ENCODE peak calls at places on chromosomes 4 and X, in five cellular contexts. One of them, this sample, is unnamed.
A peak's percentile ranks its signal among the peaks of the same experiment; 100 is the strongest.

GRCh38 chr4:176229645-176230044 is 34.3 kb upstream of the SPATA4 start:
- DNase-seq in neural crest cell: no peak
- DNase-seq in T1000: no peak
- DNase-seq in T-helper 17 cell: no peak
- DNase-seq in esophagus muscularis mucosa: peak; percentile 50
- DNase-seq in this sample: no peak

GRCh38 chrX:120736989-120737388 is 107.1 kb upstream of the C1GALT1C1 start:
- DNase-seq in esophagus muscularis mucosa: no peak
- DNase-seq in neural crest cell: no peak
- DNase-seq in T-helper 17 cell: no peak
- DNase-seq in T1000: no peak
- DNase-seq in this sample: no peak

GRCh38 chrX:21725498-21725897 is 32.4 kb downstream of the SMPX start:
- DNase-seq in esophagus muscularis mucosa: no peak
- DNase-seq in T-helper 17 cell: no peak
- DNase-seq in neural crest cell: no peak
- DNase-seq in T1000: no peak
- DNase-seq in this sample: no peak

GRCh38 chr4:101292901-101293300 is 54.4 kb downstream of the PPP3CA start:
- DNase-seq in T1000: no peak
- DNase-seq in T-helper 17 cell: no peak
- DNase-seq in esophagus muscularis mucosa: no peak
- DNase-seq in neural crest cell: no peak
- DNase-seq in this sample: no peak

GRCh38 chr4:118077767-118078105 is 43.5 kb downstream of the NDST3 start:
- DNase-seq in esophagus muscularis mucosa: no peak
- DNase-seq in T1000: no peak
- DNase-seq in neural crest cell: no peak
- DNase-seq in T-helper 17 cell: no peak
- DNase-seq in this sample: no peak

GRCh38 chr4:133921280-133922195 is 280.1 kb downstream of the PABPC4L start:
- DNase-seq in T-helper 17 cell: no peak
- DNase-seq in neural crest cell: no peak
- DNase-seq in esophagus muscularis mucosa: no peak
- DNase-seq in T1000: no peak
- DNase-seq in this sample: no peak

GRCh38 chrX:499870-500364 is 113.2 kb upstream of the PPP2R3B start:
- DNase-seq in T1000: no peak
- DNase-seq in T-helper 17 cell: no peak
- DNase-seq in esophagus muscularis mucosa: no peak
- DNase-seq in neural crest cell: no peak
- DNase-seq in this sample: no peak

GRCh38 chr4:24322517-24322916 is 261.8 kb downstream of the DHX15 start:
- DNase-seq in T1000: no peak
- DNase-seq in neural crest cell: no peak
- DNase-seq in esophagus muscularis mucosa: peak; percentile 87
- DNase-seq in T-helper 17 cell: no peak
- DNase-seq in this sample: no peak

GRCh38 chr4:86972997-86973396 is 38.2 kb downstream of the AFF1 start:
- DNase-seq in neural crest cell: no peak
- DNase-seq in T1000: no peak
- DNase-seq in T-helper 17 cell: no peak
- DNase-seq in esophagus muscularis mucosa: no peak
- DNase-seq in this sample: peak; percentile 69

GRCh38 chrX:38816158-38816557 is 14.9 kb downstream of the MID1IP1 start:
- DNase-seq in neural crest cell: no peak
- DNase-seq in esophagus muscularis mucosa: no peak
- DNase-seq in T-helper 17 cell: no peak
- DNase-seq in T1000: no peak
- DNase-seq in this sample: no peak

GRCh38 chr4:66169341-66169740 is 499.1 kb upstream of the EPHA5 start:
- DNase-seq in T-helper 17 cell: no peak
- DNase-seq in esophagus muscularis mucosa: no peak
- DNase-seq in T1000: no peak
- DNase-seq in neural crest cell: no peak
- DNase-seq in this sample: peak; percentile 33

GRCh38 chr4:6917445-6918241 is 8.0 kb downstream of the TBC1D14 start:
- DNase-seq in esophagus muscularis mucosa: peak; percentile 94
- DNase-seq in T-helper 17 cell: no peak
- DNase-seq in T1000: no peak
- DNase-seq in neural crest cell: no peak
- DNase-seq in this sample: peak; percentile 92

GRCh38 chr4:2833671-2834000 is 10.0 kb upstream of the ADD1 start:
- DNase-seq in neural crest cell: no peak
- DNase-seq in T-helper 17 cell: no peak
- DNase-seq in T1000: no peak
- DNase-seq in esophagus muscularis mucosa: no peak
- DNase-seq in this sample: no peak

GRCh38 chrX:3066555-3066954 is 25.3 kb downstream of the ARSF start:
- DNase-seq in neural crest cell: no peak
- DNase-seq in T-helper 17 cell: no peak
- DNase-seq in T1000: no peak
- DNase-seq in esophagus muscularis mucosa: no peak
- DNase-seq in this sample: no peak

GRCh38 chr4:7828926-7829325 is 110.7 kb downstream of the AFAP1 start:
- DNase-seq in esophagus muscularis mucosa: no peak
- DNase-seq in T1000: peak; percentile 62
- DNase-seq in T-helper 17 cell: no peak
- DNase-seq in neural crest cell: no peak
- DNase-seq in this sample: no peak

GRCh38 chrX:9906919-9907318 is 60.2 kb upstream of the CLDN34 start:
- DNase-seq in neural crest cell: no peak
- DNase-seq in T-helper 17 cell: no peak
- DNase-seq in T1000: no peak
- DNase-seq in esophagus muscularis mucosa: no peak
- DNase-seq in this sample: peak; percentile 61

GRCh38 chrX:74419861-74420193 is 1.5 kb upstream of the SLC16A2 start:
- DNase-seq in esophagus muscularis mucosa: no peak
- DNase-seq in T-helper 17 cell: no peak
- DNase-seq in neural crest cell: no peak
- DNase-seq in T1000: peak; percentile 17
- DNase-seq in this sample: peak; percentile 42

GRCh38 chr4:113695328-113696169 is 66.0 kb downstream of the CAMK2D start:
- DNase-seq in T-helper 17 cell: no peak
- DNase-seq in T1000: no peak
- DNase-seq in esophagus muscularis mucosa: no peak
- DNase-seq in neural crest cell: no peak
- DNase-seq in this sample: no peak

GRCh38 chrX:49209434-49210251 is 9.7 kb upstream of the SYP start:
- DNase-seq in T-helper 17 cell: no peak
- DNase-seq in neural crest cell: no peak
- DNase-seq in esophagus muscularis mucosa: no peak
- DNase-seq in T1000: no peak
- DNase-seq in this sample: no peak

GRCh38 chr4:141011799-141012377 is 121.4 kb downstream of the RNF150 start:
- DNase-seq in T-helper 17 cell: no peak
- DNase-seq in neural crest cell: no peak
- DNase-seq in T1000: no peak
- DNase-seq in esophagus muscularis mucosa: no peak
- DNase-seq in this sample: no peak

GRCh38 chr4:54539500-54540029 is 118.2 kb upstream of the KIT start:
- DNase-seq in esophagus muscularis mucosa: no peak
- DNase-seq in T-helper 17 cell: no peak
- DNase-seq in T1000: no peak
- DNase-seq in neural crest cell: peak; percentile 69
- DNase-seq in this sample: no peak

GRCh38 chr4:156976147-156976546 is 4.5 kb upstream of the PDGFC start:
- DNase-seq in neural crest cell: no peak
- DNase-seq in esophagus muscularis mucosa: no peak
- DNase-seq in T-helper 17 cell: no peak
- DNase-seq in T1000: no peak
- DNase-seq in this sample: peak; percentile 52

GRCh38 chr4:73593631-73594241 is 26.5 kb downstream of the RASSF6 start:
- DNase-seq in T-helper 17 cell: no peak
- DNase-seq in T1000: no peak
- DNase-seq in neural crest cell: peak; percentile 15
- DNase-seq in esophagus muscularis mucosa: no peak
- DNase-seq in this sample: no peak

GRCh38 chr4:39812500-39812899 is 114.6 kb downstream of the UBE2K start:
- DNase-seq in T1000: no peak
- DNase-seq in neural crest cell: no peak
- DNase-seq in esophagus muscularis mucosa: no peak
- DNase-seq in T-helper 17 cell: no peak
- DNase-seq in this sample: no peak

GRCh38 chrX:93875621-93876282 is 201.7 kb downstream of the FAM133A start:
- DNase-seq in neural crest cell: no peak
- DNase-seq in esophagus muscularis mucosa: no peak
- DNase-seq in T1000: no peak
- DNase-seq in T-helper 17 cell: no peak
- DNase-seq in this sample: no peak

GRCh38 chrX:131393426-131393825 is 104.3 kb upstream of the IGSF1 start:
- DNase-seq in neural crest cell: no peak
- DNase-seq in T1000: no peak
- DNase-seq in T-helper 17 cell: no peak
- DNase-seq in esophagus muscularis mucosa: no peak
- DNase-seq in this sample: no peak

GRCh38 chrX:118360429-118361125 is 14.7 kb downstream of the WDR44 start:
- DNase-seq in esophagus muscularis mucosa: no peak
- DNase-seq in neural crest cell: no peak
- DNase-seq in T-helper 17 cell: no peak
- DNase-seq in T1000: no peak
- DNase-seq in this sample: peak; percentile 68

GRCh38 chr4:147362868-147363440 is 117.9 kb upstream of the EDNRA start:
- DNase-seq in T1000: no peak
- DNase-seq in esophagus muscularis mucosa: no peak
- DNase-seq in neural crest cell: no peak
- DNase-seq in T-helper 17 cell: no peak
- DNase-seq in this sample: no peak

GRCh38 chrX:13078739-13079444 is 34.5 kb upstream of the FAM9C start:
- DNase-seq in neural crest cell: no peak
- DNase-seq in esophagus muscularis mucosa: no peak
- DNase-seq in T1000: no peak
- DNase-seq in T-helper 17 cell: no peak
- DNase-seq in this sample: no peak

GRCh38 chr4:88963817-88964216 is 93.2 kb downstream of the FAM13A start:
- DNase-seq in T-helper 17 cell: no peak
- DNase-seq in esophagus muscularis mucosa: no peak
- DNase-seq in neural crest cell: no peak
- DNase-seq in T1000: no peak
- DNase-seq in this sample: peak; percentile 1

GRCh38 chr4:181662383-181662782 is 580.8 kb upstream of the TENM3 start:
- DNase-seq in T1000: no peak
- DNase-seq in T-helper 17 cell: no peak
- DNase-seq in neural crest cell: no peak
- DNase-seq in esophagus muscularis mucosa: no peak
- DNase-seq in this sample: no peak

GRCh38 chrX:38375888-38376287 is 23.5 kb downstream of the OTC start:
- DNase-seq in T1000: no peak
- DNase-seq in T-helper 17 cell: no peak
- DNase-seq in esophagus muscularis mucosa: no peak
- DNase-seq in neural crest cell: peak; percentile 1
- DNase-seq in this sample: no peak

This sample was measured in PC-9.